ENCODE peak calls at places on chromosomes 2 and 18, in four cellular contexts. O, U, N and T are unnamed samples.

GRCh38 chr18:40810371-40810770 is 1144.7 kb upstream of the PIK3C3 start:
- DNase-seq in O (no peak), U (no peak), N (no peak), T (no peak)

GRCh38 chr2:46351388-46352141 is 54.4 kb downstream of the EPAS1 start:
- DNase-seq in O (no peak), U (peak; percentile 54), N (no peak), T (no peak)

GRCh38 chr2:70094978-70095832 is 7.9 kb downstream of the PCBP1 start:
- DNase-seq in O (no peak), U (peak; percentile 58), N (peak; percentile 87), T (peak; percentile 85)

GRCh38 chr2:123532126-123532525 is 493.0 kb upstream of the CNTNAP5 start:
- DNase-seq in O (no peak), U (no peak), N (no peak), T (no peak)

GRCh38 chr18:23970161-23971153 is 44.1 kb upstream of the TTC39C start:
- DNase-seq in O (no peak), U (no peak), N (no peak), T (no peak)

GRCh38 chr2:112065486-112065885 is 10.4 kb downstream of the TMEM87B start:
- DNase-seq in O (no peak), U (no peak), N (no peak), T (no peak)

GRCh38 chr2:219687266-219687665 is 59.8 kb downstream of the SLC4A3 start:
- DNase-seq in O (no peak), U (no peak), N (no peak), T (no peak)

GRCh38 chr2:218781691-218782528 is at the start of gene CYP27A1:
- DNase-seq in O (peak; percentile 59), U (peak; percentile 70), N (peak; percentile 92), T (peak; percentile 78)

GRCh38 chr2:141393214-141393545 is 737.6 kb downstream of the LRP1B start:
- DNase-seq in O (no peak), U (no peak), N (no peak), T (no peak)

GRCh38 chr2:73984203-73984921 is at the start of gene TET3:
- DNase-seq in O (no peak), U (peak; percentile 68), N (peak; percentile 73), T (peak; percentile 73)

GRCh38 chr18:79625195-79625923 is 54.2 kb upstream of the CTDP1 start:
- DNase-seq in O (no peak), U (peak; percentile 17), N (peak; percentile 18), T (no peak)

GRCh38 chr18:57819671-57820460 is 16.8 kb upstream of the ATP8B1 start:
- DNase-seq in O (no peak), U (peak; percentile 82), N (peak; percentile 83), T (no peak)

GRCh38 chr2:82993631-82994030 is 1465.4 kb downstream of the SUCLG1 start:
- DNase-seq in O (no peak), U (no peak), N (no peak), T (no peak)

GRCh38 chr2:102000012-102000411 is 8.3 kb downstream of the IL1R2 start:
- DNase-seq in O (no peak), U (no peak), N (no peak), T (no peak)

GRCh38 chr2:183078467-183079334 is at the start of gene DUSP19:
- DNase-seq in O (peak; percentile 85), U (peak; percentile 96), N (peak; percentile 92), T (peak; percentile 93)
- TF ChIP-seq POLR2A in O (peak; percentile 52), U (peak; percentile 56), N (peak; percentile 71), T (peak; percentile 71)

DNA sequence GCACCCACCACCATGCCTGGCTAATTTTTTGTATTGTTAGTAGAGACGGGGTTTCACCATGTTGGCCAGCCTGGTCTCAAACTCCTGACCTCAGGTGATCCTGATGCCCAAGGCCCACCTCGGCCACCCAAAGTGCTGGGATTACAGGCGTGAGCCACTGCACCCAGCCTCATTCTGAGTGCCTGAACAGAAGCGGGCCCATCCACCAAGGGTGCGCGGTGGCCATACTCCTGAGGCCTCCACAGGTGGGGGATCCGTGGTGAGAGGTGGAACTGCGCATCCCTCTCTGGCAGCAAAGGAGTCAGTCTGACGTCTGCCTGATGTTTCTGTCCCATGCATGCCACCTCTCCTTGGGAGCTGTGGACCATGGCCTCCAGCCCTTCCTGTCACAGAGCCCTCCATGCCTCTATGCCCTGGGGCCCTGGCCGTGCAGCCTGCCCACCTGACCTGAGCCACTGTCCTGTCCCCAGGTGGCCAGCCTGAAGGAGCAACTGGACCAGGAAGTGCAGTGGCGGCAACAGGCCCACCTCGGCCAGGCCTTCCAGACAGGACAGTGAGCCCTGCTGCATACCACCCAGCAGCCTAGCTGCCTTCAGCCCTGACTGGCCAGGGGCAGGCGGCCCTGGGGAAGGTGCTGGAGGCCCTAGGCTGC is 7.6 kb upstream of the SNED1 start:
- DNase-seq in O (peak; percentile 16), U (no peak), N (peak; percentile 40), T (peak; percentile 77)
- H3K27ac ChIP-seq in O (no peak overlapping the region), U (peak overlapping the region; percentile 70), N (no peak overlapping the region), T (peak overlapping the region; percentile 77)

GRCh38 chr2:240513544-240514287 is 44.1 kb downstream of the ANKMY1 start:
- DNase-seq in O (no peak), U (peak; percentile 82), N (peak; percentile 75), T (peak; percentile 93)
- TF ChIP-seq POLR2A in O (no peak), U (no peak), N (no peak), T (no peak)

GRCh38 chr2:127029652-127030051 is 77.3 kb downstream of the BIN1 start:
- DNase-seq in O (no peak), U (no peak), N (no peak), T (no peak)

GRCh38 chr2:127037456-127037855 is 69.5 kb downstream of the BIN1 start:
- DNase-seq in O (no peak), U (no peak), N (no peak), T (no peak)

GRCh38 chr2:127034056-127034455 is 72.9 kb downstream of the BIN1 start:
- DNase-seq in O (no peak), U (no peak), N (no peak), T (no peak)

GRCh38 chr2:127035212-127035611 is 71.7 kb downstream of the BIN1 start:
- DNase-seq in O (no peak), U (no peak), N (no peak), T (no peak)

DNA sequence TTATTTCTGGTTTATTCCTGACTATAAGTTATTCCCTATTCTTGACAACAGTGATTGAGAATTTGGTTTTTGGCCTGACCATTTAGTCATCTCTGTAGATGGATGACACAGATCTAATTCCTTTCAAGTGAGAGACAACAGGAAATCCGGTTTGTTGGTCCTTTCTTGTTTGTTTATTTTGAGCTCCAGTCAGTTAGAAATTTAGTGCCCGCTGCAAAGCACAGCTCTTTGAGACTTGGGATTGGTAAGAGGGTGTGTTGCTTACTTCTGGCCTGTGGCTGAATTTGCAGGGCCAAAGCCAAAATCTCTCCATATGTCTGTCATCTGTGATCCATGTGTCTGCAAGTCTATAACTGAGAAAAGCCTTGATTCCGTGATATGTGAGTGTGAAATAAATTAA is 74.4 kb downstream of the BIN1 start:
- DNase-seq in O (no peak), U (no peak), N (no peak), T (no peak)
- H3K27ac ChIP-seq in O (no peak overlapping the region), U (no peak overlapping the region), N (no peak overlapping the region), T (no peak overlapping the region)

DNA sequence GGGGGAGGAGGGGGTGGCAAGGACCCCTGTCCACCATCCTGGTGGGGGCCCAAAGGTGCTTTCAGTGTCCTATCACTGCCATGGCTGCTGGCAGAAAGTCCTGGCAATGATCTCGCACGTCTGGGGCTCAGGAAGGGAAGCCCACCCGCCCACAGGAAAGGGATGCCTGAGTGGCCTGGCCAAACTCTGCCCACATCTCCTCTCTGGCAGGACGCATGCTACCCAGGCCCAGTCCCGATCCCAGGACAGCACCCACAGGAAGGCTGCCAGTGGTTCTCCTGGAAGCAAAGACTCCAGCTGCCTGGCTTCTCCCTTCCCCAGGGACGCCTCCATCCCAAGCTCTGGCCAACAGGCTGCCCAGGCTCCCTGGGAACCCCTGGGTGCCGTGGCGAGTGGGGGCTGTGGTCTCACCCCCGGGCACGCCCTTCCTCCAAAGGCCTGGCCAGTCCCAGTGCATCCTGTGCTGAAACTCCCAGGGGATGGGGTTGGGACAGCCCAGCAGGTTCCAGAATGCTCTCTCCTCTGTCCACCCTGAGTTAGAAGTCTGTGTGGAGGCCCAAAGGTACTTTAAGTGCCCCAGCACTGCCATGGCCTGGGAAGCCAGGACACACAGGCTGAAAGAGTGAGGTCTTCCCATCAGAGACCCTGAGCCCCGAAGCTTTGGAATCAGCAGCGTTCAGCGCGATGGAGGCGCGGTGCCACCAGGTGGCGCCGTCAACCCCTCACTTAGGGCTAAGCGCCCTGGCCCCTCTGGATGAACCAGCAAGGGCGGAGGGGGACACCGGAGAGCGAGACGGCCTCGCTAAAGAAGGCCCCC is 29.8 kb upstream of the TAF1B start:
- DNase-seq in O (peak; percentile 56), U (peak; percentile 74), N (peak; percentile 66), T (peak; percentile 65)
- TF ChIP-seq POLR2A in O (no peak), U (no peak), N (no peak), T (no peak)

GRCh38 chr18:58947136-58947732 is 82.6 kb downstream of the ZNF532 start:
- DNase-seq in O (no peak), U (no peak), N (no peak), T (no peak)
- H3K27ac ChIP-seq in O (no peak overlapping the region), U (no peak overlapping the region), N (no peak overlapping the region), T (no peak overlapping the region)

DNA sequence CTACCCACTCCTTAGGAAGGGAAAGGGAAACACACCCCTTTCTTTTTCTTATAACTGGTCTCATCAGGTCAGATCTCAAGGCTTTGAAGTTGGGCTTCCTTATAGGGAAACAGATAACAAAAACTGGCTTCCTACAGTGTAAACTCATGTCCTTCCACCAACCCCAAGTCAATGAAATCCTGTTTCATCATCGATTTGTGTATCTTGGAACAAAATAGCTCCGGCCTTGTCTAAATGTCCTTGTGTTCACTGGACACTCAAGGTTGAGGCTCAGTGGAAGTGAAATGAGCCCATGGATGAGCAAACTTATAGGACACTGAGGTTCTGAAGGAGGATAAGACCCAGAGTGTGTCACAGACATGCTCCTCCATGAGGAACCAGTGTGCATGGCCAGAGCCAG is 156.1 kb upstream of the REV1 start:
- DNase-seq in O (no peak), U (no peak), N (no peak), T (no peak)
- TF ChIP-seq POLR2A in O (no peak), U (no peak), N (no peak), T (no peak)